ENCODE peak calls at places on chromosomes 1 and 21, in seven cellular contexts. Y, T, D, F, C, X and O are unnamed samples. For H3K4me1, the result is how much of the 10 kb centered on the place peaks cover.

GRCh38 chr1:46034601-46035516 is 97.6 kb downstream of the PIK3R3 start:
- DNase-seq in Y (no peak), T (no peak), D (no peak), F (no peak), C (no peak), X (no peak), O (no peak)

GRCh38 chr1:119327066-119327435 is 41.5 kb upstream of the HAO2 start:
- DNase-seq in Y (no peak), T (no peak), D (no peak), F (peak), C (no peak), X (peak), O (no peak)

GRCh38 chr1:31792116-31792515 is 23.7 kb downstream of the SPOCD1 start:
- DNase-seq in Y (peak), T (peak), D (no peak), F (peak), C (no peak), X (no peak), O (no peak)

GRCh38 chr1:207049974-207050391 is 1.0 kb downstream of the YOD1 start:
- DNase-seq in Y (no peak), T (no peak), D (peak), F (no peak), C (peak), X (peak), O (peak)

GRCh38 chr1:150551784-150552691 is 2.8 kb downstream of the ADAMTSL4 start:
- DNase-seq in Y (peak), T (peak), D (peak), F (peak), C (peak), X (no peak), O (peak)

GRCh38 chr1:106937104-106937503 is 119.4 kb upstream of the PRMT6 start:
- DNase-seq in Y (no peak), T (peak), D (peak), F (no peak), C (no peak), X (no peak), O (peak)

GRCh38 chr1:177567393-177567792 is 396.6 kb downstream of the BRINP2 start:
- DNase-seq in Y (no peak), T (no peak), D (peak), F (no peak), C (no peak), X (no peak), O (peak)

GRCh38 chr1:4962836-4963235 is 308.4 kb downstream of the AJAP1 start:
- DNase-seq in Y (no peak), T (no peak), D (no peak), F (no peak), C (no peak), X (no peak), O (no peak)

GRCh38 chr1:212034516-212035122 is 738 bp downstream of the INTS7 start:
- DNase-seq in Y (no peak), T (no peak), D (no peak), F (no peak), C (no peak), X (no peak), O (no peak)

GRCh38 chr1:111920221-111921024 is 69.0 kb downstream of the KCND3 start:
- DNase-seq in Y (peak), T (no peak), D (no peak), F (no peak), C (peak), X (no peak), O (no peak)

GRCh38 chr21:45318556-45319341 is 31.1 kb upstream of the POFUT2 start:
- DNase-seq in Y (peak), T (peak), D (peak), F (peak), C (no peak), X (no peak), O (no peak)

GRCh38 chr21:44556879-44557278 is 1.7 kb downstream of the KRTAP10-3 start:
- DNase-seq in Y (no peak), T (no peak), D (no peak), F (no peak), C (no peak), X (no peak), O (no peak)

GRCh38 chr21:34235514-34235913 is 128.3 kb upstream of the KCNE2 start:
- DNase-seq in Y (no peak), T (no peak), D (no peak), F (no peak), C (no peak), X (no peak), O (peak)

GRCh38 chr1:4118746-4119515 is 218.9 kb upstream of the C1orf174 start:
- DNase-seq in Y (peak), T (peak), D (no peak), F (no peak), C (no peak), X (no peak), O (no peak)

GRCh38 chr1:151058682-151059341 is 610 bp downstream of the CDC42SE1 start:
- DNase-seq in Y (peak), T (peak), D (peak), F (peak), C (peak), X (peak), O (peak)

GRCh38 chr1:224498574-224499170 is 64.1 kb upstream of the WDR26 start:
- DNase-seq in Y (no peak), T (peak), D (peak), F (no peak), C (peak), X (no peak), O (peak)

GRCh38 chr1:7063981-7064380 is 278.7 kb downstream of the CAMTA1 start:
- DNase-seq in Y (no peak), T (no peak), D (no peak), F (no peak), C (no peak), X (no peak), O (no peak)

GRCh38 chr1:113984710-113985109 is 5.4 kb downstream of the OLFML3 start:
- DNase-seq in Y (no peak), T (no peak), D (no peak), F (no peak), C (no peak), X (no peak), O (no peak)

GRCh38 chr1:16122916-16123315 is 33.0 kb downstream of the EPHA2 start:
- DNase-seq in Y (no peak), T (peak), D (peak), F (peak), C (no peak), X (no peak), O (peak)

GRCh38 chr1:85578321-85579295 is 2.0 kb upstream of the CCN1 start:
- DNase-seq in Y (no peak), T (no peak), D (peak), F (no peak), C (no peak), X (no peak), O (peak)

GRCh38 chr1:205812271-205812877 is 624 bp downstream of the SLC41A1 start:
- DNase-seq in Y (no peak), T (no peak), D (peak), F (no peak), C (peak), X (peak), O (peak)

GRCh38 chr1:32703479-32704291 is 1.1 kb upstream of the SYNC start:
- DNase-seq in Y (no peak), T (no peak), D (peak), F (no peak), C (no peak), X (no peak), O (no peak)

GRCh38 chr1:8847990-8848389 is 30.5 kb downstream of the ENO1 start:
- DNase-seq in Y (no peak), T (no peak), D (no peak), F (peak), C (no peak), X (no peak), O (no peak)

GRCh38 chr21:39613029-39613934 is 542 bp downstream of the B3GALT5 start:
- DNase-seq in Y (no peak), T (no peak), D (peak), F (no peak), C (no peak), X (no peak), O (no peak)

GRCh38 chr1:68459796-68460195 is 10.0 kb upstream of the RPE65 start:
- DNase-seq in Y (no peak), T (no peak), D (peak), F (no peak), C (no peak), X (no peak), O (no peak)

GRCh38 chr1:24127801-24128363 is 15.1 kb downstream of the IL22RA1 start:
- DNase-seq in Y (no peak), T (peak), D (no peak), F (no peak), C (no peak), X (no peak), O (no peak)

GRCh38 chr1:92479587-92479986 is 7.1 kb downstream of the GFI1 start:
- DNase-seq in Y (no peak), T (no peak), D (no peak), F (no peak), C (no peak), X (no peak), O (no peak)

GRCh38 chr1:59390307-59390706 is 93.4 kb downstream of the FGGY start:
- DNase-seq in Y (no peak), T (no peak), D (no peak), F (no peak), C (no peak), X (no peak), O (no peak)

GRCh38 chr1:59393211-59394180 is 96.6 kb downstream of the FGGY start:
- DNase-seq in Y (peak), T (no peak), D (peak), F (no peak), C (peak), X (peak), O (no peak)

GRCh38 chr1:59389847-59390246 is 93.0 kb downstream of the FGGY start:
- DNase-seq in Y (no peak), T (no peak), D (no peak), F (no peak), C (no peak), X (no peak), O (no peak)

GRCh38 chr1:59394706-59395417 is 98.0 kb downstream of the FGGY start:
- DNase-seq in Y (no peak), T (no peak), D (no peak), F (no peak), C (no peak), X (no peak), O (no peak)

GRCh38 chr1:59391216-59392179 is 94.6 kb downstream of the FGGY start:
- DNase-seq in Y (no peak), T (no peak), D (no peak), F (no peak), C (no peak), X (no peak), O (no peak)
- TF ChIP-seq CTCF in Y (no peak), T (no peak), D (no peak), F (no peak), C (no peak), X (no peak), O (no peak)

GRCh38 chr21:25682382-25682781 is 43.3 kb downstream of the JAM2 start:
- DNase-seq in Y (no peak), T (no peak), D (no peak), F (no peak), C (no peak), X (no peak), O (no peak)
- H3K4me1 ChIP-seq in Y (under half), T (under half), D (under half), F (under half), C (under half), X (under half), O (under half)

DNA sequence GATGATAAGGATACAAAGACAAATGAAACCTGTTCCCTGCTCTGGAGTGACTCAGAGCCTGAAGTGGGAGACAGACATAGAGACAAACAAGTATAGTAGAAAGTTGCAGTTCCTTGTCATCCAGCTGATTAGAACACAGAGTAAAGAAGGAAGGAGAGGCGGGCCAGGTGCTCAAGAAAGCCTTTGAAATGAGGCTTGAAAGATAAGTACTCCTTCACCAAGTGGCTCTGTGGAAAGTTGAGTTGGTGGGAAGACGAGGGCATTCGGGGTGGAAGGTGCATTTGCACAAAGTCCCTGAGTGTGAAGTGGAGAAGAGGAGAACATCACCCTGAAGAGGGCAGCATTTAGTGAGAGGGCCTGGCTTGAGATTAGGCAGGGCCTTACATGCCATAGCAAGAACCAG is 17.0 kb downstream of the MARK1 start:
- DNase-seq in Y (no peak), T (no peak), D (peak), F (no peak), C (no peak), X (peak), O (peak)
- TF ChIP-seq CTCF in Y (no peak), T (no peak), D (no peak), F (no peak), C (no peak), X (peak), O (peak)

GRCh38 chr1:26695417-26696190 is at the start of gene ARID1A:
- DNase-seq in Y (peak), T (peak), D (peak), F (peak), C (peak), X (peak), O (peak)

GRCh38 chr1:26697441-26697977 is 1.7 kb downstream of the ARID1A start:
- DNase-seq in Y (no peak), T (no peak), D (no peak), F (no peak), C (no peak), X (peak), O (no peak)

GRCh38 chr1:26697978-26698849 is 2.4 kb downstream of the ARID1A start:
- DNase-seq in Y (no peak), T (no peak), D (peak), F (peak), C (peak), X (peak), O (peak)

GRCh38 chr1:26696191-26696644 is 403 bp downstream of the ARID1A start:
- DNase-seq in Y (no peak), T (no peak), D (no peak), F (no peak), C (no peak), X (no peak), O (no peak)

GRCh38 chr1:26696645-26697440 is 1.0 kb downstream of the ARID1A start:
- DNase-seq in Y (peak), T (peak), D (no peak), F (peak), C (no peak), X (peak), O (no peak)
- H3K4me1 ChIP-seq in Y (half or more), T (under half), D (under half), F (half or more), C (under half), X (half or more), O (half or more)

GRCh38 chr1:53361541-53361961 is 33.7 kb upstream of the LRP8 start:
- DNase-seq in Y (peak), T (peak), D (no peak), F (peak), C (no peak), X (no peak), O (no peak)

GRCh38 chr1:53359934-53360276 is 32.0 kb upstream of the LRP8 start:
- DNase-seq in Y (no peak), T (no peak), D (no peak), F (no peak), C (no peak), X (no peak), O (no peak)

GRCh38 chr1:53365405-53366063 is 37.7 kb upstream of the LRP8 start:
- DNase-seq in Y (peak), T (peak), D (no peak), F (peak), C (no peak), X (peak), O (no peak)

GRCh38 chr1:53362270-53362669 is 34.4 kb upstream of the LRP8 start:
- DNase-seq in Y (peak), T (peak), D (no peak), F (peak), C (no peak), X (no peak), O (no peak)

GRCh38 chr1:53362851-53363642 is 35.2 kb upstream of the LRP8 start:
- DNase-seq in Y (peak), T (peak), D (no peak), F (peak), C (no peak), X (no peak), O (no peak)
- TF ChIP-seq CTCF in Y (no peak), T (no peak), D (no peak), F (no peak), C (no peak), X (no peak), O (no peak)

GRCh38 chr1:229000187-229000586 is 264.9 kb downstream of the RHOU start:
- DNase-seq in Y (no peak), T (no peak), D (no peak), F (no peak), C (no peak), X (no peak), O (no peak)
- H3K4me1 ChIP-seq in Y (under half), T (under half), D (under half), F (under half), C (under half), X (under half), O (under half)

GRCh38 chr1:156969496-156969895 is 49.1 kb downstream of the LRRC71 start:
- DNase-seq in Y (no peak), T (no peak), D (no peak), F (no peak), C (no peak), X (no peak), O (no peak)

GRCh38 chr1:156973464-156973863 is 53.0 kb downstream of the LRRC71 start:
- DNase-seq in Y (no peak), T (no peak), D (no peak), F (no peak), C (no peak), X (no peak), O (no peak)

GRCh38 chr1:156975084-156975483 is 54.7 kb downstream of the LRRC71 start:
- DNase-seq in Y (no peak), T (no peak), D (no peak), F (no peak), C (no peak), X (no peak), O (no peak)

GRCh38 chr1:156964431-156964830 is 44.0 kb downstream of the LRRC71 start:
- DNase-seq in Y (no peak), T (no peak), D (no peak), F (no peak), C (no peak), X (no peak), O (no peak)

DNA sequence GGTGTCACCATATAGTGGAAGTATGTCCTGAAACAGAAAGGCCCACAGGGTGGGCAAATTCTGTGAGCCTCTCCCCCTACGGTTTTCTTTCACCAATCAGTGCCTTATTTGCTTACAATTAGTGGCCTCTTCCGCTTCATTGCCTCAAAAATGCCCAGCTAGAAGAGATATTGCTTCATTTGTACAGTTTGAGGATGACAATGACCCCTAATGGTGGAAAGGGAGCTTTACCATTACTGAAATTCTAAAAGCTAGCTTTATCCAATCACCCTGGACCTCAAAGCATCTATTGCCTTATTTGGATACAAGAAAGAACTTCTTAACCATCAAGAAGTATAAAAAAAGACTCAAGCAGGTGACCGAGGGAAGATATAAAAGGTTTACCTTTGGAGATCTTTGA is 49.6 kb downstream of the LRRC71 start:
- DNase-seq in Y (no peak), T (no peak), D (peak), F (no peak), C (no peak), X (no peak), O (peak)
- TF ChIP-seq CTCF in Y (no peak), T (peak), D (peak), F (no peak), C (no peak), X (peak), O (peak)

GRCh38 chr1:154865442-154866256 is 4.4 kb downstream of the KCNN3 start:
- DNase-seq in Y (no peak), T (no peak), D (no peak), F (no peak), C (no peak), X (no peak), O (no peak)

GRCh38 chr1:154866257-154866994 is 3.7 kb downstream of the KCNN3 start:
- DNase-seq in Y (no peak), T (no peak), D (no peak), F (no peak), C (no peak), X (no peak), O (no peak)

GRCh38 chr1:154867841-154868610 is 2.1 kb downstream of the KCNN3 start:
- DNase-seq in Y (no peak), T (no peak), D (no peak), F (no peak), C (no peak), X (no peak), O (no peak)

GRCh38 chr1:154869351-154870116 is 547 bp downstream of the KCNN3 start:
- DNase-seq in Y (no peak), T (no peak), D (peak), F (no peak), C (no peak), X (peak), O (no peak)

DNA sequence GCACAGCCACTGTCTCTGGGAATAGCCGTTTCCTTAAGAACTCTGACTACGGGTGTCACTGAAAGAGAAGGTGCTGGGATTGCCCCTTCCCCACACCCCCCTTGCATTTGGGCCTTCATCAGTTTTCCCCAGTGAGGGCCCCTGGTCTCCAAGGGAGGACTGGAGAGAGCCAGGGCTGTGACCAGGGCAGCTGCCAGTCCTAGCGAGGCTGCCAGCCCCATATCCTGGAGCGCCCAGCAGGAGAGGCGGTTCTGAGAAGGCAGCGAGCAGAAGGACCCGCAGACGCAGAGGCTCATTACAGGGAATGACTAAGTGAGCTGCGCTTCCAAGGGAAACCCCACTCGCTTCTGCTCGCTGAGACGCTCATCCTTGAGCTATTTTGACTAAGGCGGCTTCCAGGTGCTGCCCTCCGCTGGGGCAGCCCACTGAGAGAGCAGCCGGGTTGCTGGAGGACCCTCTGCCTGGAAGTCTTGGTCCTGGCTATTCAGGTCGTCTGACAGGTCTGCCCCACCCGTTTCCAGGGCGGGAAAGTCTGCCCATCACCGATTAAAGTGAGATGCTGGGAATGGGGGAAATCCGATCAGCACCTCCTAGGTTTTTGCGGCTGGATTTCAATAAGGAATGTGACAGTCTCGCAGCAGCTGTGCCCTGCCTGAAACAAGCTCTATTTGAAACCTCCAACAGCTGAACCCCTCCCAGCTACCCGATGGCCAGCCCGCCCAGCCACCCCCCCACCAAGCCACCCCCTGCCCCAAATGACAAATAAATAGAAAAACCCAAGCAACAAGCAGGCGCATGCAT is 2.9 kb downstream of the KCNN3 start:
- DNase-seq in Y (no peak), T (no peak), D (peak), F (no peak), C (no peak), X (peak), O (peak)
- H3K4me1 ChIP-seq in Y (under half), T (under half), D (under half), F (under half), C (under half), X (under half), O (under half)